ENCODE peak calls at places on chromosomes 7 and 10, in seven cellular contexts. W is ELF-1; X is head of caudate nucleus; H is hypothalamus; T is NCI-H1436; Z is upper lobe of right lung; L is activated CD8-positive, alpha-beta memory T cell treated with anti-CD3 and anti-CD28 coated beads, Interleukin-2, amount 50 U/mL, for 48 hours. A is an unnamed sample.
A peak's percentile ranks its signal among the peaks of the same experiment; 100 is the strongest.

GRCh38 chr7:16028103-16028502 is 341.6 kb upstream of the MEOX2 start:
- DNase-seq in L (no peak), H (no peak), T (no peak), Z (no peak), W (no peak), X (no peak), A (peak; percentile 58)

GRCh38 chr7:76327610-76328009 is 25.1 kb downstream of the HSPB1 start:
- DNase-seq in Z (no peak), H (no peak), W (no peak), L (no peak), X (no peak), T (no peak), A (peak; percentile 41)

GRCh38 chr7:31110331-31111108 is 58.4 kb downstream of the ADCYAP1R1 start:
- DNase-seq in T (no peak), W (no peak), L (no peak), Z (no peak), H (no peak), X (no peak), A (no peak)

GRCh38 chr7:143936087-143937009 is 1.3 kb downstream of the OR2F2 start:
- DNase-seq in T (no peak), W (no peak), Z (no peak), L (no peak), X (peak; percentile 85), H (no peak), A (peak; percentile 1)

GRCh38 chr10:122054046-122055025 is 65.4 kb downstream of the TACC2 start:
- DNase-seq in T (no peak), X (no peak), L (no peak), Z (peak; percentile 76), H (no peak), W (peak; percentile 63), A (peak; percentile 69)

GRCh38 chr10:97365761-97366351 is 31.3 kb upstream of the FRAT2 start:
- DNase-seq in W (no peak), H (no peak), L (no peak), Z (no peak), T (no peak), X (no peak), A (no peak)

GRCh38 chr7:5428470-5429252 is 5.0 kb upstream of the TNRC18 start:
- DNase-seq in T (peak; percentile 72), Z (peak; percentile 79), W (peak; percentile 61), L (peak; percentile 57), H (no peak), X (peak; percentile 90), A (peak; percentile 89)

GRCh38 chr7:40673285-40673684 is 538.5 kb downstream of the SUGCT start:
- DNase-seq in Z (no peak), H (no peak), L (no peak), X (no peak), T (no peak), W (no peak), A (no peak)

GRCh38 chr7:149495785-149496641 is 1.6 kb downstream of the ZNF746 start:
- DNase-seq in H (peak; percentile 32), Z (no peak), T (peak; percentile 2), W (no peak), L (no peak), X (peak; percentile 53), A (peak; percentile 52)

GRCh38 chr10:45547966-45548513 is 124.5 kb downstream of the ZFAND4 start:
- DNase-seq in H (no peak), T (no peak), L (no peak), X (no peak), Z (no peak), W (no peak), A (no peak)

GRCh38 chr10:93068411-93069244 is 5.1 kb upstream of the CYP26A1 start:
- DNase-seq in X (peak; percentile 30), Z (no peak), W (no peak), T (no peak), H (no peak), L (no peak), A (peak; percentile 42)

GRCh38 chr7:41447106-41448042 is 255.5 kb downstream of the INHBA start:
- DNase-seq in T (no peak), W (no peak), X (no peak), L (no peak), H (no peak), Z (no peak), A (no peak)

GRCh38 chr10:89853796-89854195 is 152.4 kb downstream of the KIF20B start:
- DNase-seq in Z (no peak), H (no peak), W (peak; percentile 61), X (no peak), L (no peak), T (no peak), A (no peak)

GRCh38 chr7:39624935-39625694 is 1.7 kb downstream of the RALA start:
- DNase-seq in L (no peak), T (no peak), H (no peak), X (no peak), W (no peak), Z (no peak), A (no peak)

GRCh38 chr7:44959956-44960640 is 18.7 kb downstream of the MYO1G start:
- DNase-seq in H (no peak), Z (peak; percentile 36), X (no peak), T (no peak), W (no peak), L (peak; percentile 68), A (no peak)

GRCh38 chr7:27605689-27606269 is 56.9 kb downstream of the HIBADH start:
- DNase-seq in W (no peak), L (no peak), H (no peak), T (no peak), Z (no peak), X (peak; percentile 17), A (peak; percentile 59)

GRCh38 chr10:79932307-79932706 is 16.6 kb downstream of the SFTPD start:
- DNase-seq in T (no peak), L (no peak), W (no peak), X (no peak), H (no peak), Z (no peak), A (no peak)

GRCh38 chr7:90625051-90625450 is 28.9 kb downstream of the CDK14 start:
- DNase-seq in L (no peak), X (no peak), T (no peak), Z (no peak), W (no peak), H (no peak), A (no peak)

GRCh38 chr10:52314822-52315552 is 906 bp downstream of the DKK1 start:
- DNase-seq in L (no peak), Z (peak; percentile 63), H (no peak), T (no peak), X (peak; percentile 42), W (no peak), A (peak; percentile 57)

GRCh38 chr10:30114401-30114800 is 55.0 kb upstream of the JCAD start:
- DNase-seq in Z (no peak), T (no peak), X (no peak), H (no peak), L (no peak), W (no peak), A (no peak)

GRCh38 chr7:36439624-36440023 is 50.0 kb downstream of the ANLN start:
- DNase-seq in L (no peak), T (no peak), W (no peak), H (no peak), Z (no peak), X (no peak), A (no peak)

GRCh38 chr10:132616995-132617780 is 79.6 kb downstream of the INPP5A start:
- DNase-seq in L (no peak), W (no peak), T (no peak), X (no peak), H (no peak), Z (no peak), A (no peak)

GRCh38 chr10:97000487-97001182 is 168.5 kb downstream of the LCOR start:
- DNase-seq in W (peak; percentile 57), T (no peak), H (no peak), L (no peak), X (no peak), Z (no peak), A (no peak)

GRCh38 chr7:140501941-140502340 is 22.6 kb upstream of the MKRN1 start:
- DNase-seq in L (no peak), T (no peak), W (peak; percentile 28), X (no peak), H (no peak), Z (no peak), A (no peak)

GRCh38 chr10:46312953-46313352 is 26.2 kb downstream of the ANTXRL start:
- DNase-seq in Z (no peak), H (no peak), X (no peak), T (no peak), W (no peak), L (no peak), A (no peak)

GRCh38 chr7:138889566-138889965 is 91.6 kb upstream of the ATP6V0A4 start:
- DNase-seq in X (no peak), L (no peak), W (no peak), T (peak; percentile 67), Z (no peak), H (no peak), A (no peak)

GRCh38 chr7:113404245-113404644 is 285.9 kb upstream of the SMIM30 start:
- DNase-seq in W (peak; percentile 12), Z (no peak), T (peak; percentile 25), H (no peak), L (no peak), X (no peak), A (peak; percentile 2)

GRCh38 chr7:138400400-138400886 is 59.6 kb upstream of the TRIM24 start:
- DNase-seq in T (no peak), X (no peak), Z (no peak), L (no peak), W (no peak), H (no peak), A (peak; percentile 24)

GRCh38 chr7:70071786-70072185 is 473.5 kb downstream of the AUTS2 start:
- DNase-seq in Z (no peak), W (no peak), L (no peak), T (no peak), X (no peak), H (no peak), A (no peak)

A was measured in lung microvascular endothelial cell.